ENCODE peak calls at places on chromosomes 5 and 9, in seven cellular contexts. O is fibroblast of lung; V is ovary; F is transverse colon; J is CD8-positive, alpha-beta T cell; L is upper lobe of left lung; B is lung. D is an unnamed sample. For H3K4me1 and H3K9me3, the result is how much of the 10 kb centered on the place peaks cover.

GRCh38 chr9:134039386-134040175 is 14.3 kb downstream of the BRD3OS start:
- DNase-seq in O (no peak), V (no peak), F (no peak), J (no peak), L (no peak), B (no peak), D (no peak)

GRCh38 chr9:98303556-98304125 is 48.2 kb upstream of the TBC1D2 start:
- DNase-seq in O (no peak), V (no peak), F (no peak), J (no peak), L (no peak), B (no peak), D (no peak)

GRCh38 chr9:93209097-93209496 is 25.2 kb downstream of the WNK2 start:
- DNase-seq in O (no peak), V (no peak), F (peak), J (no peak), L (no peak), B (no peak), D (no peak)

GRCh38 chr9:125404733-125405132 is 143.1 kb downstream of the GAPVD1 start:
- DNase-seq in O (no peak), V (no peak), F (no peak), J (no peak), L (no peak), B (no peak), D (no peak)

GRCh38 chr9:124784503-124784902 is 7.6 kb downstream of the OLFML2A start:
- DNase-seq in O (peak), V (no peak), F (no peak), J (no peak), L (peak), B (no peak), D (no peak)

GRCh38 chr5:112548246-112548982 is 129.3 kb upstream of the EPB41L4A start:
- DNase-seq in O (peak), V (no peak), F (no peak), J (no peak), L (peak), B (no peak), D (peak)

GRCh38 chr5:68862560-68862959 is 231.3 kb upstream of the SLC30A5 start:
- DNase-seq in O (no peak), V (no peak), F (no peak), J (no peak), L (no peak), B (no peak), D (no peak)

GRCh38 chr5:161544350-161544765 is 2.2 kb downstream of the GABRB2 start:
- DNase-seq in O (peak), V (no peak), F (peak), J (no peak), L (peak), B (no peak), D (peak)

GRCh38 chr9:121390372-121390771 is 20.3 kb upstream of the STOM start:
- DNase-seq in O (no peak), V (no peak), F (no peak), J (no peak), L (no peak), B (no peak), D (no peak)

GRCh38 chr5:61599370-61600140 is 267.5 kb downstream of the ZSWIM6 start:
- DNase-seq in O (peak), V (no peak), F (no peak), J (no peak), L (no peak), B (no peak), D (peak)

GRCh38 chr9:14307989-14308750 is 5.8 kb downstream of the NFIB start:
- DNase-seq in O (peak), V (no peak), F (no peak), J (no peak), L (no peak), B (no peak), D (no peak)

GRCh38 chr9:98501776-98502175 is 207.0 kb downstream of the GABBR2 start:
- DNase-seq in O (no peak), V (no peak), F (no peak), J (no peak), L (no peak), B (no peak), D (peak)

GRCh38 chr5:139812836-139813805 is 17.5 kb downstream of the PSD2 start:
- DNase-seq in O (no peak), V (no peak), F (no peak), J (no peak), L (no peak), B (no peak), D (no peak)

GRCh38 chr5:144336619-144337018 is 165.9 kb downstream of the KCTD16 start:
- DNase-seq in O (no peak), V (no peak), F (no peak), J (no peak), L (no peak), B (no peak), D (no peak)

GRCh38 chr9:82679488-82679887 is 383.5 kb downstream of the RASEF start:
- DNase-seq in O (no peak), V (no peak), F (no peak), J (no peak), L (no peak), B (no peak), D (no peak)

GRCh38 chr5:148585988-148586387 is 68.3 kb downstream of the HTR4 start:
- DNase-seq in O (no peak), V (no peak), F (no peak), J (no peak), L (no peak), B (no peak), D (peak)

GRCh38 chr5:10913846-10914245 is 152.8 kb upstream of the DAP start:
- DNase-seq in O (peak), V (no peak), F (no peak), J (no peak), L (peak), B (no peak), D (peak)

GRCh38 chr9:133959171-133959570 is 33.0 kb downstream of the VAV2 start:
- DNase-seq in O (no peak), V (no peak), F (no peak), J (no peak), L (no peak), B (no peak), D (no peak)

GRCh38 chr5:104213216-104213615 is 650.6 kb upstream of the NUDT12 start:
- DNase-seq in O (no peak), V (no peak), F (no peak), J (no peak), L (no peak), B (no peak), D (no peak)

GRCh38 chr5:148746826-148747535 is 79.4 kb upstream of the ADRB2 start:
- DNase-seq in O (no peak), V (no peak), F (no peak), J (no peak), L (no peak), B (no peak), D (no peak)

GRCh38 chr9:15349892-15350761 is 43.1 kb upstream of the TTC39B start:
- DNase-seq in O (peak), V (no peak), F (peak), J (no peak), L (no peak), B (no peak), D (no peak)

GRCh38 chr5:168407222-168407621 is 79.0 kb upstream of the RARS1 start:
- DNase-seq in O (no peak), V (no peak), F (no peak), J (no peak), L (no peak), B (no peak), D (no peak)

GRCh38 chr5:38601843-38602424 is 45.5 kb upstream of the LIFR start:
- DNase-seq in O (peak), V (no peak), F (no peak), J (no peak), L (no peak), B (peak), D (no peak)

GRCh38 chr9:34279431-34279830 is 49.6 kb downstream of the KIF24 start:
- DNase-seq in O (no peak), V (no peak), F (no peak), J (no peak), L (no peak), B (no peak), D (no peak)

GRCh38 chr5:62521319-62521718 is 57.3 kb upstream of the LRRC70 start:
- DNase-seq in O (no peak), V (no peak), F (no peak), J (no peak), L (no peak), B (no peak), D (no peak)

GRCh38 chr5:59569608-59570334 is 323.8 kb downstream of the PDE4D start:
- DNase-seq in O (no peak), V (no peak), F (no peak), J (no peak), L (no peak), B (no peak), D (no peak)

GRCh38 chr9:129197978-129198736 is 20.1 kb upstream of the IER5L start:
- DNase-seq in O (peak), V (peak), F (peak), J (no peak), L (peak), B (no peak), D (peak)

GRCh38 chr9:98254236-98255063 is 999 bp downstream of the TBC1D2 start:
- DNase-seq in O (no peak), V (no peak), F (no peak), J (no peak), L (no peak), B (no peak), D (no peak)

GRCh38 chr5:149205625-149206523 is 64.6 kb downstream of the ABLIM3 start:
- DNase-seq in O (peak), V (no peak), F (no peak), J (no peak), L (no peak), B (peak), D (no peak)

GRCh38 chr5:126368239-126368812 is 54.9 kb upstream of the GRAMD2B start:
- DNase-seq in O (peak), V (no peak), F (no peak), J (no peak), L (no peak), B (no peak), D (no peak)

GRCh38 chr9:131402073-131402472 is 8.2 kb downstream of the PRRC2B start:
- DNase-seq in O (peak), V (no peak), F (no peak), J (no peak), L (no peak), B (no peak), D (peak)

GRCh38 chr5:132714456-132715307 is 22.7 kb downstream of the KIF3A start:
- DNase-seq in O (peak), V (no peak), F (no peak), J (no peak), L (no peak), B (no peak), D (no peak)

GRCh38 chr5:78287833-78288232 is 6.7 kb downstream of the AP3B1 start:
- DNase-seq in O (peak), V (no peak), F (no peak), J (no peak), L (peak), B (no peak), D (peak)

GRCh38 chr9:79817469-79818004 is 245.8 kb downstream of the TLE4 start:
- DNase-seq in O (no peak), V (no peak), F (no peak), J (no peak), L (no peak), B (no peak), D (no peak)

GRCh38 chr5:95285406-95285761 is 490 bp upstream of the MCTP1 start:
- DNase-seq in O (peak), V (no peak), F (no peak), J (no peak), L (no peak), B (no peak), D (no peak)

GRCh38 chr9:96383165-96383939 is at the start of gene SLC35D2:
- DNase-seq in O (peak), V (peak), F (peak), J (no peak), L (peak), B (peak), D (peak)

GRCh38 chr9:37262410-37262809 is 142.0 kb downstream of the ZCCHC7 start:
- DNase-seq in O (peak), V (no peak), F (no peak), J (no peak), L (no peak), B (no peak), D (peak)

GRCh38 chr5:73205309-73205708 is 32.3 kb downstream of the TMEM174 start:
- DNase-seq in O (no peak), V (no peak), F (no peak), J (no peak), L (no peak), B (no peak), D (no peak)

GRCh38 chr5:36744678-36745659 is 131.6 kb upstream of the NIPBL start:
- DNase-seq in O (peak), V (peak), F (peak), J (no peak), L (peak), B (peak), D (peak)

GRCh38 chr5:36744041-36744677 is 132.4 kb upstream of the NIPBL start:
- DNase-seq in O (no peak), V (no peak), F (no peak), J (no peak), L (no peak), B (no peak), D (no peak)

GRCh38 chr5:36740259-36740898 is 134.0 kb downstream of the SLC1A3 start:
- DNase-seq in O (peak), V (no peak), F (no peak), J (no peak), L (no peak), B (no peak), D (no peak)

GRCh38 chr5:36741138-36741537 is 134.7 kb downstream of the SLC1A3 start:
- DNase-seq in O (peak), V (no peak), F (no peak), J (no peak), L (no peak), B (no peak), D (no peak)

GRCh38 chr5:36739751-36740221 is 133.4 kb downstream of the SLC1A3 start:
- DNase-seq in O (peak), V (peak), F (peak), J (peak), L (peak), B (peak), D (peak)
- H3K4me1 ChIP-seq in O (under half), V (under half), F (under half), J (under half), L (under half), B (under half), D (under half)

GRCh38 chr9:5639816-5640215 is 10.9 kb downstream of the RIC1 start:
- DNase-seq in O (no peak), V (no peak), F (no peak), J (no peak), L (no peak), B (no peak), D (no peak)
- H3K9me3 ChIP-seq in O (under half), V (under half), F (under half), J (under half), L (under half), B (under half), D (under half)

GRCh38 chr9:89877051-89878002 is 272.5 kb downstream of the GADD45G start:
- DNase-seq in O (no peak), V (peak), F (no peak), J (no peak), L (peak), B (no peak), D (no peak)
- H3K4me1 ChIP-seq in O (under half), V (under half), F (under half), J (under half), L (under half), B (under half), D (under half)

DNA sequence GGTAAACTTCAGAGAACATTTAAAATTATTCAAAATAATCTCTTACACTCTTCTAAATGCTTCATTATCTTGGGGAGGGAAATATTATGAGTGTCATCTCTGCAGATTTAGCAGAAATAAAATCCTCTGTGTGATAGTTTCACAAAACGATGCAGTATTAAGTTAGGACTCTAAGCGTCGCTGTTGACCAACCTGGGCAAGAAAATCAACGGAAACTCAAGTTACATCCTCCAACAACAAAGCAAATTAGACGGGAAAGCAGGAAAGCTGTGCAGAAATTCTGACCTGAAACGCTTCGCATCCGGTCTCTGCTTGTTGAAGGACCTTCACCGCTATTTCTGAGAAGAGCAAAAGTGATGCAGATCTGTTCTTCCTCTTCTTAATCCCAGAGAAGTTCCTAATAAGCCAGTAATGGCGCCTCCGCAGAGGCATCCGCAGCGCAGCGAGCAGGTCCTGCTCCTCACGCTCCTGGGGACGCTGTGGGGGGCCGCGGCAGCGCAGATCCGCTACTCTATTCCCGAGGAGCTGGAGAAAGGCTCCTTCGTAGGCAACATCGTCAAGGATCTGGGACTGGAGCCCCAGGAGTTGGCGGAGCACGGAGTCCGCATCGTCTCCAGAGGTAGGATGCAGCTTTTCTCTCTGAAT is at the start of gene PCDHGA6:
- DNase-seq in O (peak), V (no peak), F (no peak), J (no peak), L (no peak), B (no peak), D (no peak)
- H3K9me3 ChIP-seq in O (under half), V (half or more), F (under half), J (under half), L (half or more), B (half or more), D (under half)

D was measured in adrenal gland.